ENCODE peak calls at places on chromosomes 2 and 18, in ten cellular contexts. U is ovary, Y is MM.1S, M is sigmoid colon, I is neural progenitor cell, R is spleen, P is K562, F is kidney, S is esophagus squamous epithelium, L is heart left ventricle. H is an unnamed sample.

GRCh38 chr2:106885326-106885725 is 641 bp downstream of the ST6GAL2 start:
- DNase-seq in R (no peak), Y (no peak), P (no peak), M (no peak), S (no peak), I (peak; percentile 63), F (no peak), U (no peak), L (no peak), H (peak; percentile 47)

GRCh38 chr18:27695509-27695908 is 481.4 kb downstream of the CDH2 start:
- DNase-seq in M (no peak), F (no peak), Y (no peak), U (no peak), R (no peak), I (no peak), L (no peak), P (no peak), S (no peak), H (no peak)

GRCh38 chr18:27213123-27213717 is 28.1 kb upstream of the CHST9 start:
- DNase-seq in F (no peak), Y (peak; percentile 12), P (no peak), R (no peak), M (no peak), I (no peak), L (no peak), S (no peak), U (no peak), H (no peak)

GRCh38 chr2:219250044-219250781 is 2.8 kb upstream of the TUBA4B start:
- DNase-seq in U (no peak), I (no peak), R (peak; percentile 87), S (no peak), P (no peak), F (peak; percentile 77), Y (no peak), M (no peak), L (no peak), H (no peak)

GRCh38 chr2:137508739-137509384 is 455.4 kb upstream of the HNMT start:
- DNase-seq in S (no peak), F (no peak), L (no peak), R (no peak), Y (no peak), P (no peak), I (no peak), M (no peak), U (no peak), H (no peak)

GRCh38 chr2:68643011-68643873 is at the start of gene PROKR1:
- DNase-seq in U (peak; percentile 16), P (peak; percentile 55), M (no peak), Y (no peak), F (peak; percentile 79), S (no peak), R (peak; percentile 80), L (peak; percentile 29), I (peak; percentile 89), H (peak; percentile 23)

GRCh38 chr2:168684921-168685618 is 117.4 kb upstream of the NOSTRIN start:
- DNase-seq in S (no peak), F (no peak), P (no peak), U (no peak), I (no peak), Y (no peak), R (no peak), L (no peak), M (no peak), H (no peak)

GRCh38 chr2:39667881-39668276 is 2.2 kb downstream of the TMEM178A start:
- DNase-seq in F (no peak), Y (no peak), S (no peak), L (no peak), R (no peak), P (no peak), I (no peak), U (no peak), M (no peak), H (no peak)

GRCh38 chr2:37181726-37182684 is 6.5 kb downstream of the SULT6B1 start:
- DNase-seq in F (no peak), I (no peak), Y (no peak), U (no peak), M (no peak), S (no peak), L (no peak), P (no peak), R (no peak), H (no peak)

GRCh38 chr18:55334875-55335274 is 253.1 kb downstream of the TCF4 start:
- DNase-seq in R (no peak), U (no peak), I (no peak), S (no peak), Y (no peak), F (no peak), M (peak; percentile 71), L (peak; percentile 46), P (no peak), H (peak; percentile 16)

DNA sequence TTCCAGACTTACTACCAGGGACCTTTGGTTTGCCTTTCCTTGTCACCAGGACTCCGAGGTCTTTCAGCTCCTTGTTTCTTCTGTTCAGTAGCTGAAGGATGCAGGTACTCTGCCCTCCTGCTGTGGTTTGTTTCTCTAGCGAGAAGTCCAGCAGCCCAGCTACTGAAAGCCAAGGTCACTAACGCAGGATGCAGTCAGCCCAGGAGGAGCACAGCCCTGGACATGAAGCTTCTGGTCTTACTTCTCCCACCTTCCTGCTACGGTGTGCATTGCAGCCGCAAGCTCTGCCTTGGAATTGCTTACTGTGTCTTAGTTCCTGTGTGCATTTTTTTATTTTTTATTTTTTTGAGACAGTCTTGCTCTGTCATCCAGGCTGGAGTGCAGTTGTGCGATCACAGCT is 62.4 kb downstream of the DGKD start:
- DNase-seq in L (no peak), M (no peak), F (no peak), U (no peak), P (no peak), Y (no peak), I (no peak), S (no peak), R (no peak), H (peak; percentile 63)
- H3K27ac ChIP-seq in L (no peak overlapping the region), M (no peak overlapping the region), F (no peak overlapping the region), U (no peak overlapping the region), P (no peak overlapping the region), Y (no peak overlapping the region), I (no peak overlapping the region), S (no peak overlapping the region), R (no peak overlapping the region), H (peak overlapping the region; percentile 96)

DNA sequence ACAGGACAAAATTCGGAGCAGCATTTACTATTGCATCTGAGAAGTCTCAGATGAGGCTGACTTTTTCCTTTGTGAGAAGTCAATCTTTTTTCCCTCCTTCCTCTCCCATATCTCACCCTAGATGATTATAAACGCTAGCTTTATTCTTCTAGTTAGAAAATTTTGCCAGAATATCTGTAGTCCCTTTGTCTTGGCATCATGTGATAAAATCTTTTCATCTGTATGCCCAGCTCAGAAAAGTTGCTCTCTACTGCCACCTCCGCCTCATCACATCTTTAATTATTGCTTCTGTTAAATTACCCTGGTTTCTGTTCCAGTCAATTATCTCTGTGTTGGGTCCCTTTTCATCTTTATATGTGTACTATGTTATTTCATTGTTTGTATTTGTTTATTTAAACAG is 210.8 kb upstream of the SLC35G4 start:
- DNase-seq in U (no peak), S (no peak), Y (no peak), I (no peak), P (no peak), M (no peak), R (no peak), F (no peak), L (no peak), H (no peak)
- TF ChIP-seq CTCF in U (no peak), S (no peak), Y (no peak), I (peak; percentile 49), P (no peak), M (no peak), R (no peak), F (no peak), L (no peak), H (no peak)

GRCh38 chr18:50310080-50310479 is 22.6 kb upstream of the CXXC1 start:
- DNase-seq in L (no peak), I (no peak), F (no peak), M (no peak), U (no peak), Y (no peak), R (no peak), S (no peak), P (no peak), H (no peak)

GRCh38 chr18:50313031-50313607 is 25.6 kb upstream of the CXXC1 start:
- DNase-seq in F (no peak), Y (no peak), M (no peak), L (no peak), S (no peak), I (no peak), U (no peak), P (no peak), R (no peak), H (no peak)

GRCh38 chr18:50313873-50314460 is 26.5 kb upstream of the CXXC1 start:
- DNase-seq in S (no peak), R (no peak), F (no peak), M (no peak), U (no peak), P (no peak), I (no peak), Y (no peak), L (no peak), H (no peak)

GRCh38 chr18:50312296-50313030 is 25.0 kb upstream of the CXXC1 start:
- DNase-seq in R (no peak), M (no peak), P (no peak), U (no peak), L (no peak), S (no peak), I (no peak), Y (peak; percentile 86), F (no peak), H (no peak)

DNA sequence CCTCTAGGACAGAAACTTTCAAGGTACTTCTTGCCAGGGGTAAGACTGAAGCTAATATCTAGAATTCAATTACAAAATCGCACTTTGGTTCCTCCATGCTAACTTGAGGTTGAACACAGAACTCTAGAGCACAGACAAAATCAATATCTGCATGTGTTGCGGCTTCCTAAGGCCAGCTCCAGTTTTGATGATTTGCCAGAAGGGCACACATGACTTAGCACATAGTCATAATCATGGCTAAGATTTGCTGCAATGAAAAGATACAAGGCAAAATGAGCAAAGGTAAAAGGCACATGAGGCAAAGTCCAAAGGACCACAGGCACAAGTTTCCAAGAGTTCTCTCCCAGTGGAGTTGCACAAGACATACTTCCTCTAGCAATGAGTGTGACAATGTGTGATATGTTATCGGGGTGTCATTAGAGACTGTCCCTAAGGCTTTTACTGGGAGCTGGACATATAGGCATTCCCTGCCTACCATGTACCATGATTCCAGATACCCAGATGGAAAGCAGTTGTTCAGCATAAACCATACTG is 24.1 kb upstream of the CXXC1 start:
- DNase-seq in S (no peak), U (no peak), I (no peak), Y (no peak), M (no peak), L (no peak), F (no peak), P (no peak), R (no peak), H (no peak)
- H3K27ac ChIP-seq in S (no peak overlapping the region), U (no peak overlapping the region), I (no peak overlapping the region), Y (peak overlapping the region; percentile 97), M (no peak overlapping the region), L (no peak overlapping the region), F (peak overlapping the region; percentile 52), P (no peak overlapping the region), R (no peak overlapping the region), H (no peak overlapping the region)

DNA sequence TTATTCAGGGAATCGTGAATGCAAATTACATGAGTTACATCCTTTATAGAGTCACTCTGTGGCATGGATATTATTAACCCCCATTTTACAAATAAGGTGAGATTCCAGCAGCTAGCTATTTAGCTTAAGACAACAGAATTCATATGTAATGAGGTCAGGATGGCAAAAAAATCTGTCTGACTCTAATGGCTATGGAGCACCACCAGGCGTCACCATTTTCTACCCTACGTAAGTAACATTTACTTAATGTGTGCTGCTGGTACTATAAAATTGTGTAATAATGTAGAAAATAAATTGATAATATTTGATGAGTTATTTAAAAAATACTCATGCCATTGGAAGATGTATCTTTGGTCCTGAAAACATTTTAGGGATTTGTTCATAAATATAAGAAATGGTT is 2040.1 kb upstream of the LRRTM1 start:
- DNase-seq in P (no peak), Y (no peak), M (no peak), S (no peak), F (no peak), I (peak; percentile 54), U (no peak), R (no peak), L (no peak), H (no peak)
- TF ChIP-seq CTCF in P (no peak), Y (no peak), M (no peak), S (no peak), F (no peak), I (peak; percentile 55), U (no peak), R (no peak), L (no peak), H (no peak)